ENCODE peak calls at places on chromosomes 6 and 20, in five cellular contexts. One of them, this sample, is unnamed.

GRCh38 chr20:5833309-5833941 is 83.2 kb downstream of the SHLD1 start:
- DNase-seq in substantia nigra: no peak
- DNase-seq in AG09319: no peak
- DNase-seq in GM12865: no peak
- DNase-seq in hippocampal formation: no peak
- DNase-seq in this sample: no peak

GRCh38 chr6:43211960-43212359 is 17.3 kb downstream of the DNPH1 start:
- DNase-seq in substantia nigra: no peak
- DNase-seq in AG09319: no peak
- DNase-seq in GM12865: no peak
- DNase-seq in hippocampal formation: no peak
- DNase-seq in this sample: no peak

GRCh38 chr20:12049125-12049524 is 131.4 kb downstream of the BTBD3 start:
- DNase-seq in substantia nigra: no peak
- DNase-seq in AG09319: no peak
- DNase-seq in GM12865: no peak
- DNase-seq in hippocampal formation: no peak
- DNase-seq in this sample: no peak

GRCh38 chr20:47642118-47642517 is 140.4 kb downstream of the NCOA3 start:
- DNase-seq in substantia nigra: no peak
- DNase-seq in AG09319: no peak
- DNase-seq in GM12865: no peak
- DNase-seq in hippocampal formation: no peak
- DNase-seq in this sample: no peak

GRCh38 chr6:47126647-47127339 is 84.7 kb upstream of the ADGRF1 start:
- DNase-seq in substantia nigra: no peak
- DNase-seq in AG09319: no peak
- DNase-seq in GM12865: no peak
- DNase-seq in hippocampal formation: no peak
- DNase-seq in this sample: no peak

GRCh38 chr6:6654599-6655575 is 66.4 kb downstream of the LY86 start:
- DNase-seq in substantia nigra: no peak
- DNase-seq in AG09319: no peak
- DNase-seq in GM12865: no peak
- DNase-seq in hippocampal formation: no peak
- DNase-seq in this sample: no peak

GRCh38 chr6:46062312-46062711 is 46.7 kb upstream of the CLIC5 start:
- DNase-seq in substantia nigra: no peak
- DNase-seq in AG09319: no peak
- DNase-seq in GM12865: no peak
- DNase-seq in hippocampal formation: no peak
- DNase-seq in this sample: no peak

GRCh38 chr6:153001767-153002612 is 519 bp downstream of the MTRF1L start:
- DNase-seq in substantia nigra: peak; percentile 17
- DNase-seq in AG09319: no peak
- DNase-seq in GM12865: peak; percentile 29
- DNase-seq in hippocampal formation: no peak
- DNase-seq in this sample: no peak

GRCh38 chr6:74480561-74480960 is 725.3 kb downstream of the COL12A1 start:
- DNase-seq in substantia nigra: no peak
- DNase-seq in AG09319: no peak
- DNase-seq in GM12865: no peak
- DNase-seq in hippocampal formation: no peak
- DNase-seq in this sample: no peak

GRCh38 chr6:127266178-127266891 is at the start of gene RNF146:
- DNase-seq in substantia nigra: peak; percentile 86
- DNase-seq in AG09319: peak; percentile 63
- DNase-seq in GM12865: peak; percentile 84
- DNase-seq in hippocampal formation: peak; percentile 90
- DNase-seq in this sample: no peak

GRCh38 chr20:33668087-33668790 is 1.5 kb downstream of the ACTL10 start:
- DNase-seq in substantia nigra: no peak
- DNase-seq in AG09319: no peak
- DNase-seq in GM12865: no peak
- DNase-seq in hippocampal formation: no peak
- DNase-seq in this sample: no peak

GRCh38 chr6:144595266-144595665 is 310.1 kb downstream of the UTRN start:
- DNase-seq in substantia nigra: no peak
- DNase-seq in AG09319: no peak
- DNase-seq in GM12865: no peak
- DNase-seq in hippocampal formation: no peak
- DNase-seq in this sample: no peak

GRCh38 chr6:131281471-131282270 is 146.4 kb downstream of the AKAP7 start:
- DNase-seq in substantia nigra: peak; percentile 65
- DNase-seq in AG09319: no peak
- DNase-seq in GM12865: peak; percentile 15
- DNase-seq in hippocampal formation: peak; percentile 61
- DNase-seq in this sample: no peak

GRCh38 chr20:47125553-47126373 is 230.7 kb downstream of the ZMYND8 start:
- DNase-seq in substantia nigra: no peak
- DNase-seq in AG09319: no peak
- DNase-seq in GM12865: no peak
- DNase-seq in hippocampal formation: no peak
- DNase-seq in this sample: no peak

GRCh38 chr6:44090465-44090864 is 36.8 kb downstream of the MRPL14 start:
- DNase-seq in substantia nigra: no peak
- DNase-seq in AG09319: no peak
- DNase-seq in GM12865: no peak
- DNase-seq in hippocampal formation: no peak
- DNase-seq in this sample: no peak

GRCh38 chr6:91447086-91447485 is 860.2 kb upstream of the MAP3K7 start:
- DNase-seq in substantia nigra: no peak
- DNase-seq in AG09319: no peak
- DNase-seq in GM12865: no peak
- DNase-seq in hippocampal formation: no peak
- DNase-seq in this sample: no peak

GRCh38 chr6:110746680-110747079 is 68.6 kb downstream of the CDK19 start:
- DNase-seq in substantia nigra: no peak
- DNase-seq in AG09319: no peak
- DNase-seq in GM12865: no peak
- DNase-seq in hippocampal formation: no peak
- DNase-seq in this sample: no peak

GRCh38 chr6:31356216-31356945 is 598 bp downstream of the HLA-B start:
- DNase-seq in substantia nigra: no peak
- DNase-seq in AG09319: no peak
- DNase-seq in GM12865: peak; percentile 75
- DNase-seq in hippocampal formation: no peak
- DNase-seq in this sample: no peak